ENCODE peak calls at places on chromosomes 2 and 18, in seven cellular contexts. U is PC-3; C is heart left ventricle; B is lower lobe of right lung; T is WERI-Rb-1; Y is CD8-positive, alpha-beta memory T cell; E is hepatocyte. N is an unnamed sample.

GRCh38 chr2:134250840-134251461 is 2.9 kb upstream of the MGAT5 start:
- DNase-seq in U (no peak), C (no peak), B (no peak), T (no peak), Y (no peak), E (no peak), N (no peak)

GRCh38 chr2:236130349-236130998 is 37.7 kb downstream of the GBX2 start:
- DNase-seq in U (no peak), C (no peak), B (no peak), T (no peak), Y (no peak), E (no peak), N (no peak)

GRCh38 chr2:187586091-187586632 is 31.9 kb upstream of the TFPI start:
- DNase-seq in U (peak; percentile 56), C (no peak), B (no peak), T (no peak), Y (no peak), E (no peak), N (peak; percentile 29)

GRCh38 chr2:8805278-8806045 is 32.0 kb downstream of the KIDINS220 start:
- DNase-seq in U (no peak), C (peak; percentile 75), B (no peak), T (no peak), Y (no peak), E (no peak), N (no peak)

GRCh38 chr2:12951657-12951973 is 234.9 kb downstream of the TRIB2 start:
- DNase-seq in U (no peak), C (no peak), B (no peak), T (no peak), Y (no peak), E (no peak), N (no peak)

GRCh38 chr18:28398491-28398890 is 221.6 kb upstream of the CDH2 start:
- DNase-seq in U (no peak), C (no peak), B (no peak), T (no peak), Y (no peak), E (no peak), N (no peak)

GRCh38 chr2:215156453-215156852 is 18.0 kb upstream of the ABCA12 start:
- DNase-seq in U (no peak), C (no peak), B (no peak), T (no peak), Y (no peak), E (no peak), N (no peak)

GRCh38 chr2:53874401-53874950 is 14.7 kb upstream of the GPR75 start:
- DNase-seq in U (no peak), C (no peak), B (no peak), T (no peak), Y (no peak), E (no peak), N (no peak)

GRCh38 chr2:111168528-111168929 is 47.8 kb downstream of the BCL2L11 start:
- DNase-seq in U (peak; percentile 94), C (peak; percentile 61), B (no peak), T (no peak), Y (no peak), E (peak; percentile 68), N (peak; percentile 33)

GRCh38 chr2:66440011-66440542 is 5.2 kb downstream of the MEIS1 start:
- DNase-seq in U (no peak), C (peak; percentile 42), B (no peak), T (no peak), Y (no peak), E (peak; percentile 22), N (no peak)
- H3K27ac ChIP-seq in U (no peak overlapping the region), C (peak overlapping the region; percentile 93), B (peak overlapping the region; percentile 91), T (no peak overlapping the region), Y (no peak overlapping the region), E (peak overlapping the region; percentile 93), N (peak overlapping the region; percentile 85)

GRCh38 chr2:195318440-195319111 is 338.4 kb upstream of the SLC39A10 start:
- DNase-seq in U (peak; percentile 67), C (peak; percentile 24), B (no peak), T (peak; percentile 27), Y (peak; percentile 1), E (peak; percentile 64), N (no peak)
- H3K27ac ChIP-seq in U (peak overlapping the region; percentile 38), C (no peak overlapping the region), B (no peak overlapping the region), T (no peak overlapping the region), Y (no peak overlapping the region), E (peak overlapping the region; percentile 34), N (peak overlapping the region; percentile 84)

DNA sequence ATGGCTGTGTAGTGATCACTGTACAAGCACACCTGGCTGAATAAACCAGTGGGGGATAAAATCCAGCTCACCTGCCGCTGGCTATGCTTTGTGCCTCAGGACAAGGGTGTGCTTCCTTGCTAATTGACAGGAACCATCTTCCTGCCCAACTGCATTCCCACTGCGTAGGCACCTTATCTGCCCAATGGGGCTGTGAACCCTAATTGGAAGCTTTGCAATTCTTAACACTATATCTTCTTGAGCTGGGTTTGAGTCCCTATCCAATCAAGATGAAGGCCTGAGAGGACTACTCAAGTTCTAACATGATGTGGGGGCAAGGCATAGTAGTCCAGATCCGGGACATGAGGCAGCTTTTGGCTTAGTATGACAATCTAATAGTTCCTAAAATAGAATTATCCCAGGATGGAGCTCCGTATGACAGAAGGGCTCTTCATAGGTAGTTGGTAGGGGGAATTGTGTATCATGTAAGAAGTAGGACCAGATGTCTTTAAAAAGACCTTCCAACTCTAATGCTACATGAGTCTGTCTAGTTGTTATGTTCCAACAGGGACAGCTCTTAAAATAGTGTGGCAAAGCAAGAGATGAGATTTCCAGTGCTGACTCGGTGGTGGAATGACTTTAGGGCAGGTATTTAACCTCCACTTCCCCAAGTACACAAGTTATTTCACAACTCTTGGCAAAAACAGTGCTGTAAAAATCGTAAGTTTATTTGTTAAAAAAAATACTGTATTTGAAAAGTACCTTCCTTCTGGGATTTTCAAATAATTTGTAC is 2.3 kb upstream of the TMEM150A start:
- DNase-seq in U (no peak), C (no peak), B (no peak), T (no peak), Y (no peak), E (no peak), N (no peak)
- H3K27ac ChIP-seq in U (no peak overlapping the region), C (peak overlapping the region; percentile 85), B (peak overlapping the region; percentile 90), T (no peak overlapping the region), Y (no peak overlapping the region), E (peak overlapping the region; percentile 73), N (peak overlapping the region; percentile 60)

GRCh38 chr2:135741043-135741394 is 636 bp upstream of the UBXN4 start:
- DNase-seq in U (no peak), C (no peak), B (no peak), T (no peak), Y (no peak), E (no peak), N (no peak)
- H3K27ac ChIP-seq in U (no peak overlapping the region), C (peak overlapping the region; percentile 90), B (peak overlapping the region; percentile 99), T (peak overlapping the region; percentile 43), Y (no peak overlapping the region), E (no peak overlapping the region), N (no peak overlapping the region)